ENCODE peak calls at places on chromosome 21, in five cellular contexts. One of them, this sample, is unnamed.

GRCh38 chr21:42775891-42776290 is 103.4 kb downstream of the WDR4 start:
- DNase-seq in sigmoid colon: no peak
- DNase-seq in SK-N-MC: no peak
- DNase-seq in K562: no peak
- DNase-seq in H1: no peak
- DNase-seq in this sample: no peak

GRCh38 chr21:25489673-25490072 is 117.6 kb downstream of the MRPL39 start:
- DNase-seq in sigmoid colon: no peak
- DNase-seq in SK-N-MC: peak
- DNase-seq in K562: no peak
- DNase-seq in H1: no peak
- DNase-seq in this sample: no peak

GRCh38 chr21:17352937-17353655 is 159.7 kb upstream of the CXADR start:
- DNase-seq in sigmoid colon: no peak
- DNase-seq in SK-N-MC: no peak
- DNase-seq in K562: no peak
- DNase-seq in H1: no peak
- DNase-seq in this sample: no peak

GRCh38 chr21:43716376-43717165 is 2.4 kb upstream of the PDXK start:
- DNase-seq in sigmoid colon: no peak
- DNase-seq in SK-N-MC: no peak
- DNase-seq in K562: no peak
- DNase-seq in H1: no peak
- DNase-seq in this sample: no peak

GRCh38 chr21:42758721-42759593 is 105.5 kb downstream of the PDE9A start:
- DNase-seq in sigmoid colon: no peak
- DNase-seq in SK-N-MC: no peak
- DNase-seq in K562: no peak
- DNase-seq in H1: no peak
- DNase-seq in this sample: no peak

GRCh38 chr21:29991624-29992023 is 51.8 kb upstream of the GRIK1 start:
- DNase-seq in sigmoid colon: no peak
- DNase-seq in SK-N-MC: no peak
- DNase-seq in K562: no peak
- DNase-seq in H1: no peak
- DNase-seq in this sample: no peak

GRCh38 chr21:42655797-42656770 is 2.7 kb downstream of the PDE9A start:
- DNase-seq in sigmoid colon: peak
- DNase-seq in SK-N-MC: no peak
- DNase-seq in K562: no peak
- DNase-seq in H1: peak
- DNase-seq in this sample: no peak

GRCh38 chr21:16071082-16071481 is 341.3 kb downstream of the USP25 start:
- DNase-seq in sigmoid colon: peak
- DNase-seq in SK-N-MC: no peak
- DNase-seq in K562: no peak
- DNase-seq in H1: no peak
- DNase-seq in this sample: peak

GRCh38 chr21:46621457-46622182 is 13.9 kb upstream of the PRMT2 start:
- DNase-seq in sigmoid colon: peak
- DNase-seq in SK-N-MC: no peak
- DNase-seq in K562: peak
- DNase-seq in H1: no peak
- DNase-seq in this sample: peak

GRCh38 chr21:35711661-35712060 is 348.7 kb downstream of the SETD4 start:
- DNase-seq in sigmoid colon: no peak
- DNase-seq in SK-N-MC: no peak
- DNase-seq in K562: no peak
- DNase-seq in H1: no peak
- DNase-seq in this sample: no peak

GRCh38 chr21:24076179-24076578 is 1531.1 kb downstream of the MRPL39 start:
- DNase-seq in sigmoid colon: no peak
- DNase-seq in SK-N-MC: no peak
- DNase-seq in K562: no peak
- DNase-seq in H1: no peak
- DNase-seq in this sample: no peak

GRCh38 chr21:26925636-26926035 is 41.3 kb downstream of the ADAMTS5 start:
- DNase-seq in sigmoid colon: no peak
- DNase-seq in SK-N-MC: no peak
- DNase-seq in K562: no peak
- DNase-seq in H1: no peak
- DNase-seq in this sample: no peak

GRCh38 chr21:31455506-31455905 is 111.4 kb upstream of the TIAM1 start:
- DNase-seq in sigmoid colon: no peak
- DNase-seq in SK-N-MC: no peak
- DNase-seq in K562: no peak
- DNase-seq in H1: no peak
- DNase-seq in this sample: no peak

GRCh38 chr21:25421327-25422028 is 185.8 kb downstream of the MRPL39 start:
- DNase-seq in sigmoid colon: no peak
- DNase-seq in SK-N-MC: peak
- DNase-seq in K562: no peak
- DNase-seq in H1: no peak
- DNase-seq in this sample: no peak

GRCh38 chr21:29896884-29897283 is 42.9 kb downstream of the GRIK1 start:
- DNase-seq in sigmoid colon: no peak
- DNase-seq in SK-N-MC: no peak
- DNase-seq in K562: no peak
- DNase-seq in H1: no peak
- DNase-seq in this sample: no peak

GRCh38 chr21:22927469-22927868 is 1929.3 kb downstream of the NCAM2 start:
- DNase-seq in sigmoid colon: no peak
- DNase-seq in SK-N-MC: no peak
- DNase-seq in K562: no peak
- DNase-seq in H1: no peak
- DNase-seq in this sample: no peak

GRCh38 chr21:46543306-46543705 is 61.6 kb downstream of the S100B start:
- DNase-seq in sigmoid colon: peak
- DNase-seq in SK-N-MC: no peak
- DNase-seq in K562: no peak
- DNase-seq in H1: no peak
- DNase-seq in this sample: no peak

DNA sequence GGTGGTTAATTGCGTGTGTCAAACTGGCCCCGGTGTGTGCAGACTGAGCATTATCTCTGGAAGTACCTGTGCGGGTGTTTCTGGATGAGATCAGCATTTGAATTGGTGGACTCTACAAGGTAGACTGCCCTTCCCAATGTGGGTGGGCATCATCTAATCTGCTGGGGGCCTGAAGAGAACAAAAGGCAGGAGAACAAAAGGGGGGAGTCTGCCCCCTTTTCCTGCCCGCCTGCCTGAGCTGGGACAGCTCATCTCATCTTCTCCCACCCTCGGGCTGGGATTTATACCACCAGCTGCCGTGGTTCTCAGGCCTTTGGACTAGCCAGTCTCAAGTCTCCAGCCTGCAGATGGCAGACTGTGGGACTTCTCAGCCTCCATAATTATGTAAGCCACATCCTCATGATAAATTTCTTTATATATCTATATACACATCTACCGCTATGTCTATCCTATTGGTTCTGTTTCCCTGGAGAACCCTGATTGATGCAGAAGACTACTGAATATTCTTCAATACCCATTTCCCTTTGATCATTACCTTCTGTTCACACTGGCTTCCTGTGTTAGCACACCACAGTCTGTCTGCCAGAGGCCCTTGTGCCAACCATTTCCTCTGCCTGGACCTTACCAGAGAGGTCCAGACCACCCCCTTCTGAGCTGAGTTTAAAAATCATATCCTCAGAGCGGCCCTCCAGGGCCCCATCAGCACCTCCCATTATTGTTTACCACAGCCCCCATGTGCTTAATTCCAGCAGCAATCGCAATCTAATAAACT is 25.2 kb downstream of the RCAN1 start:
- DNase-seq in sigmoid colon: no peak
- DNase-seq in SK-N-MC: no peak
- DNase-seq in K562: no peak
- DNase-seq in H1: no peak
- DNase-seq in this sample: no peak
- H3K27ac ChIP-seq in sigmoid colon: no peak
- H3K27ac ChIP-seq in SK-N-MC: no peak
- H3K27ac ChIP-seq in K562: no peak
- H3K27ac ChIP-seq in H1: no peak
- H3K27ac ChIP-seq in this sample: no peak

DNA sequence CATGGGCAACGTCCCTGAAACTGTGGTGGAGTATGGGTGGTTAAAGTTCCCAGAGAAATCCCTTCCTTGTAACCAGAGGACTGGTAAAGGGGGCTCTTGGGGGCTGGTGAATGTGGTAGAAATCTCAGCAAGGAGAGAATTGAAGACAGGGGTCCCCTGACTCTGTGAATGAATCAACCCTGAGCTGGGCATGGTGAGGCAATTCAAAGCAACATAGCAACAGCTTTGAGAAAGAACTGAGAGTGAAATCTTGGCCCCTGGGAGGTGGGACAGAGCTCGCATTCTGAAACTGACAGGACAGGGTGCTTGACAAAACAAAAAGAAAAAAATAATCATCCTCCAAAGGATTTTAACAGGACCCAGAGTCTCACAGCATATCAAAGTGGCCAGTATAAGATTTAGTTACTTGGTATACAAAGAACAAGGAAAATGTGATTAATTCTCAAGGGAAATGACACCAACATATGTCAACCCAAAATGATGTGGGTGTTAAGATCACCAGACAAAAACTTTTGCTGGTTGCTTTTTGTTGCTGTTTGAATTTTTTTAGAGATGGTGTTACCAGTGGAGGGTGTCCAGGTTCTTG is 11.7 kb upstream of the SUMO3 start:
- DNase-seq in sigmoid colon: no peak
- DNase-seq in SK-N-MC: no peak
- DNase-seq in K562: no peak
- DNase-seq in H1: no peak
- DNase-seq in this sample: no peak
- H3K4me3 ChIP-seq in sigmoid colon: no peak
- H3K4me3 ChIP-seq in SK-N-MC: no peak
- H3K4me3 ChIP-seq in K562: no peak
- H3K4me3 ChIP-seq in H1: no peak
- H3K4me3 ChIP-seq in this sample: no peak

DNA sequence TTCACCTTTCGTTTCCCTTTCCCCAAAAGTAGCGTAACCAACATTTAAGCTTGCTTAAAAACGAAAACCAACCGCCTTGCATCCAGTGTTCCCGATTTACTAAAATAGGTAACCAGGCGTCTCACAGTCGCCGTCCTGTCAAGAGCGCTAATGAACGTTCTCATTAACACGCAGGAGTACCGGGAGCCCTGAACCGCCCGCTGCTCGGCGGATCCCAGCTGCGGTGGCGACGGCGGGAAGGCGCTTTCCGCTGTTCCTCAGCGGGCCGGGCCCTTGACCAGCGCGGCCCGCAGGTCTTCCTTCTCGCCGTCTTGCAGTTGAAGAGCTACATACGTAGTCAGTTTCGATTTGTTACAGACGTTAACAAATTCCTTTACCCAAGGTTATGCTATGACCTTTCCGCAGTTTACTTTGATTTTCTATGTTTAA is 2.0 kb downstream of the OLIG1 start:
- DNase-seq in sigmoid colon: no peak
- DNase-seq in SK-N-MC: no peak
- DNase-seq in K562: no peak
- DNase-seq in H1: peak
- DNase-seq in this sample: no peak
- TF ChIP-seq POLR2AphosphoS5 in sigmoid colon: peak
- TF ChIP-seq POLR2AphosphoS5 in SK-N-MC: no peak
- TF ChIP-seq POLR2AphosphoS5 in K562: no peak
- TF ChIP-seq POLR2AphosphoS5 in H1: no peak
- TF ChIP-seq POLR2AphosphoS5 in this sample: no peak

GRCh38 chr21:45358261-45358670 is 46.7 kb upstream of the COL18A1 start:
- DNase-seq in sigmoid colon: no peak
- DNase-seq in SK-N-MC: no peak
- DNase-seq in K562: no peak
- DNase-seq in H1: no peak
- DNase-seq in this sample: no peak

GRCh38 chr21:45356653-45357435 is 48.1 kb upstream of the COL18A1 start:
- DNase-seq in sigmoid colon: no peak
- DNase-seq in SK-N-MC: no peak
- DNase-seq in K562: no peak
- DNase-seq in H1: no peak
- DNase-seq in this sample: no peak

GRCh38 chr21:45359451-45360217 is 45.3 kb upstream of the COL18A1 start:
- DNase-seq in sigmoid colon: no peak
- DNase-seq in SK-N-MC: no peak
- DNase-seq in K562: peak
- DNase-seq in H1: no peak
- DNase-seq in this sample: no peak

GRCh38 chr21:45357436-45358260 is 47.3 kb upstream of the COL18A1 start:
- DNase-seq in sigmoid colon: peak
- DNase-seq in SK-N-MC: no peak
- DNase-seq in K562: no peak
- DNase-seq in H1: no peak
- DNase-seq in this sample: no peak

DNA sequence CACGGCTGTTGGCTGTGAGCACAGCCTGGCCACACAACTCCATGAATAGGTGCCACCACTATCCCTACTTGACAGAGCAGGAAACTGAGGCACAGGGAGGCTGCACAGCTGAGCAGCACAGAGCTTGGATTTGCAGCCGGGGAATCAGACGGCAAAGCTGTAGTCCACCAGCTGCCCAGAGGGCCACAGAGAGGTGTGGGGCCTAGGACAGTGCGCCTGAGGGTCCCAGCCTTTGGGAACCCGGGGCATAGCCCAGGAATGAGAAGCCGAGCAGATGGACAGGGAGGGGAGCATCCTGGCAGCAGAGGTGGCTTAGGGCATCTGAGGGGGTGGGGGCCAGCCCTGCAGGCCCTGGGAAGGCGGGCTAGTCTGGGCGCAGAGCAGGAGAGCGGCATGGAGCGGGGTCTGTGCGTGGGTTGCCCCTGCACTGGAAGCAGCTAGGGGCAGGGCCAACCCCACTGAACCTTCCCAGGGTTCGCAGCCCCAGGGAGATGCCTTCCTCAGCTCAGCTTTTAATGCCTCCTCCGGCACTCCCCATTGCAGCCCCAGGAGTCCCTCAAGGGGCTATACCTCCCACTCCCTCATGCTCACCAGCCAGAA is 46.2 kb upstream of the COL18A1 start:
- DNase-seq in sigmoid colon: no peak
- DNase-seq in SK-N-MC: no peak
- DNase-seq in K562: no peak
- DNase-seq in H1: no peak
- DNase-seq in this sample: no peak
- H3K27ac ChIP-seq in sigmoid colon: peak
- H3K27ac ChIP-seq in SK-N-MC: no peak
- H3K27ac ChIP-seq in K562: no peak
- H3K27ac ChIP-seq in H1: no peak
- H3K27ac ChIP-seq in this sample: no peak